ENCODE peak calls at places on chromosomes 6 and 20, in ten cellular contexts. One of them, this sample, is unnamed.

GRCh38 chr20:60680554-60680953 is 571.5 kb upstream of the CDH4 start:
- DNase-seq in GM12891: no peak
- DNase-seq in uterus: no peak
- DNase-seq in suprapubic skin: no peak
- DNase-seq in Peyer's patch: no peak
- DNase-seq in body of pancreas: no peak
- DNase-seq in A549: no peak
- DNase-seq in prostate gland: no peak
- DNase-seq in stomach: no peak
- DNase-seq in endothelial cell of umbilical vein: no peak
- DNase-seq in this sample: peak

GRCh38 chr6:107488875-107489635 is 862 bp upstream of the SOBP start:
- DNase-seq in body of pancreas: peak
- DNase-seq in suprapubic skin: no peak
- DNase-seq in stomach: no peak
- DNase-seq in endothelial cell of umbilical vein: peak
- DNase-seq in Peyer's patch: no peak
- DNase-seq in A549: peak
- DNase-seq in prostate gland: peak
- DNase-seq in uterus: peak
- DNase-seq in GM12891: peak
- DNase-seq in this sample: peak

GRCh38 chr6:119127627-119128026 is 49.2 kb upstream of the FAM184A start:
- DNase-seq in uterus: no peak
- DNase-seq in body of pancreas: no peak
- DNase-seq in A549: no peak
- DNase-seq in GM12891: no peak
- DNase-seq in stomach: no peak
- DNase-seq in endothelial cell of umbilical vein: no peak
- DNase-seq in suprapubic skin: no peak
- DNase-seq in prostate gland: no peak
- DNase-seq in Peyer's patch: no peak
- DNase-seq in this sample: no peak

GRCh38 chr20:39974966-39975501 is 714.0 kb downstream of the MAFB start:
- DNase-seq in suprapubic skin: no peak
- DNase-seq in endothelial cell of umbilical vein: no peak
- DNase-seq in GM12891: no peak
- DNase-seq in A549: no peak
- DNase-seq in prostate gland: no peak
- DNase-seq in body of pancreas: no peak
- DNase-seq in Peyer's patch: no peak
- DNase-seq in stomach: no peak
- DNase-seq in uterus: no peak
- DNase-seq in this sample: no peak

GRCh38 chr6:5840742-5841141 is 166.0 kb downstream of the NRN1 start:
- DNase-seq in GM12891: no peak
- DNase-seq in prostate gland: no peak
- DNase-seq in uterus: no peak
- DNase-seq in stomach: no peak
- DNase-seq in Peyer's patch: no peak
- DNase-seq in A549: no peak
- DNase-seq in body of pancreas: no peak
- DNase-seq in endothelial cell of umbilical vein: no peak
- DNase-seq in suprapubic skin: no peak
- DNase-seq in this sample: no peak

GRCh38 chr20:16898433-16898832 is 150.3 kb downstream of the OTOR start:
- DNase-seq in A549: no peak
- DNase-seq in GM12891: no peak
- DNase-seq in endothelial cell of umbilical vein: no peak
- DNase-seq in stomach: no peak
- DNase-seq in suprapubic skin: no peak
- DNase-seq in body of pancreas: no peak
- DNase-seq in uterus: no peak
- DNase-seq in prostate gland: no peak
- DNase-seq in Peyer's patch: no peak
- DNase-seq in this sample: no peak

GRCh38 chr6:9621276-9621675 is 793.6 kb downstream of the TFAP2A start:
- DNase-seq in A549: no peak
- DNase-seq in prostate gland: no peak
- DNase-seq in uterus: no peak
- DNase-seq in body of pancreas: no peak
- DNase-seq in GM12891: no peak
- DNase-seq in endothelial cell of umbilical vein: no peak
- DNase-seq in stomach: no peak
- DNase-seq in Peyer's patch: no peak
- DNase-seq in suprapubic skin: no peak
- DNase-seq in this sample: no peak

GRCh38 chr20:38114353-38114791 is 50.7 kb downstream of the TGM2 start:
- DNase-seq in A549: peak
- DNase-seq in prostate gland: no peak
- DNase-seq in suprapubic skin: no peak
- DNase-seq in Peyer's patch: peak
- DNase-seq in GM12891: no peak
- DNase-seq in endothelial cell of umbilical vein: no peak
- DNase-seq in uterus: no peak
- DNase-seq in body of pancreas: no peak
- DNase-seq in stomach: no peak
- DNase-seq in this sample: no peak

DNA sequence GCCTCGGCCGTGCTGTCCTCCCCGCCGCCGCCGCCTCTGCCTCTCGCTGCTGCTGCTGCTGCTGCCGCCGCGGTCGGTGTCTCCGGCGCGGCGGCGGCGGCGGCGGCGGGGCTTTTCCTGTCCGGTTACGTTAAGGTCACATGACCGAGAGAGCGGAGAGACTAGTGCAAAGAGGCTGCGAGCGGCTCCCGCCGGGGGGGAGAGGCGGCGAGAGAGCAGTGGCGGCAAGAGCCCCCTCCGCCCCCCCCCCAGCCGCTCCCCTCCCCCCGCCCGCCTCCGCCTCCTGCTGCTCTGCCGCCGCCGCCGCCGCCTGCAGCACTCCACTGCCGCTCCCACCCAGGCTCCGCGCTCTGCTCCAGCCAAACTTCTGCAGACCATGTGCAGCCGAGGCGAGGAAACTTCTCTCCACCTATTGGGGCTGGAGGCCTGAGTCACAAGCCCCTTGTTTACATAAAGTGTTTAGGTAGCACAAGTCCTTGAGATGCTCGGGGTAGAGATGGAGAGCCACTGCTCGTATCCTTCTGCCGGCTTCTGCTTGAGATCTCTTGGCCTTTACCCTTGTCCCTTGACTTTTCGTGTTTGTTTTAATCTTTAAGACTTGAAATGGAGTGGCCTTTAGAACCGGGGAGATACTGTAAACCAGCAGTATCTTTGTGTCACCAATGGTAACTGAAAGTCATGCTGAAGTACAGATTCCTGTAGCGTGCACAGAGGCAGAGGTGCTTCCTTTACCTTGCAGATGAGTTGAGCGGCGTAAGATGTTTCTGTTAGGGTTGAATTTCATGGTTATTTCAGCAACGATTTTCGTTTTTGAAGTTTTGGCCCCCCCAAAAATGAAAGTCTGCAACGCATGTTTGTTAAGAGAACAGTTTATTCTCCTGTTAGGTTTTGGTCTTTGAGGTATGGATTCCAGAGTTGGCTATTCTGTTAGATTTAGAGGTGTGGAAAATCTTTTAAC is at the start of gene ZBTB2:
- DNase-seq in prostate gland: peak
- DNase-seq in stomach: peak
- DNase-seq in suprapubic skin: peak
- DNase-seq in Peyer's patch: peak
- DNase-seq in GM12891: peak
- DNase-seq in A549: peak
- DNase-seq in uterus: peak
- DNase-seq in endothelial cell of umbilical vein: peak
- DNase-seq in body of pancreas: peak
- DNase-seq in this sample: peak
- TF ChIP-seq POLR2A in prostate gland: no peak
- TF ChIP-seq POLR2A in stomach: no peak
- TF ChIP-seq POLR2A in suprapubic skin: no peak
- TF ChIP-seq POLR2A in Peyer's patch: no peak
- TF ChIP-seq POLR2A in GM12891: peak
- TF ChIP-seq POLR2A in A549: peak
- TF ChIP-seq POLR2A in uterus: no peak
- TF ChIP-seq POLR2A in endothelial cell of umbilical vein: no peak
- TF ChIP-seq POLR2A in body of pancreas: peak
- TF ChIP-seq POLR2A in this sample: peak

GRCh38 chr20:18497603-18498002 is 578 bp upstream of the RBBP9 start:
- DNase-seq in GM12891: no peak
- DNase-seq in endothelial cell of umbilical vein: no peak
- DNase-seq in body of pancreas: no peak
- DNase-seq in stomach: no peak
- DNase-seq in A549: no peak
- DNase-seq in suprapubic skin: no peak
- DNase-seq in prostate gland: no peak
- DNase-seq in Peyer's patch: no peak
- DNase-seq in uterus: no peak
- DNase-seq in this sample: no peak

GRCh38 chr20:18496042-18496441 is 983 bp downstream of the RBBP9 start:
- DNase-seq in suprapubic skin: no peak
- DNase-seq in body of pancreas: no peak
- DNase-seq in GM12891: no peak
- DNase-seq in uterus: no peak
- DNase-seq in stomach: no peak
- DNase-seq in endothelial cell of umbilical vein: peak
- DNase-seq in A549: no peak
- DNase-seq in Peyer's patch: no peak
- DNase-seq in prostate gland: no peak
- DNase-seq in this sample: peak

DNA sequence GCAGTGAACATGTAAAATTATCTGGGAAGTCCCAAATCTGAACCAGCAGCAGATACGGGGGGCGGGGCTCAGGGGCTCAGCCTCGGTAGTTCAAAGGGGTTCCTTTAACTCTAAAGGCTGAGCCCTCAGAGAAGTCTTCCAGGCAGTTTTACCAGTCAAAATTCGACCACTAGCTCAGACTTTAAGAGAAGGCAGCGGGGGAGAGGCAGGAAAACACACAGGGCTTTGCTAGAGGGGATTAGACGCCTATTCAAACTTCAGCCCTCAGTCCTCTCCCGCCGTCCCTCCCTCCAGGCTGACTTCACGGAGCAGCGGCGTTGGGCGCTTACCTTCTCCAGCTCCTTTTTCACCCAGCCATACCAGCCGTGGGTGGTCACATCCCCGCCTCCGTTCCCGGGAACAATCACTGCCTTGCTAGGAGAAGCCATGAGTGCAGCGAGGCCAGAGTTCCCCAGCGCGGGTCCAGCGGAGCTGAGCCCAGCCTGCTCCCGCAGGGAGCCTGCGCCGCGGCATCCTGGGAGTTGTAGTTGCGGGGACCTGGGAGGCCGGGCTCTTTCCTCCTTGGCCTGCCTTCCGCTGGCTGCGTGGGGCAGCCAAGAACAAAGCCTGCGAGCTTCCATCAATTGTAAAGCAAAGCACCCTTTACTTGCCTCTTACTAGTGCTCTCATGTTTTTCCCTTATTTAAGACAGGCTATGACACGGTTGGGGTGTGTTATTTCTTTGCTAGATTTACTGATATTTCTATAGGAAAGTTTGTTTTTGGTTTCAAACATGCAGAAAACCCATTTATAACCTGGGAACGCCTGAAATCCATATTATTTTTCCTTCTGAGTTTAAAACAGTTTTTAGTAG is at the start of gene RBBP9:
- DNase-seq in uterus: peak
- DNase-seq in body of pancreas: peak
- DNase-seq in stomach: peak
- DNase-seq in endothelial cell of umbilical vein: peak
- DNase-seq in Peyer's patch: peak
- DNase-seq in A549: peak
- DNase-seq in prostate gland: peak
- DNase-seq in GM12891: peak
- DNase-seq in suprapubic skin: peak
- DNase-seq in this sample: peak
- TF ChIP-seq POLR2A in uterus: no peak
- TF ChIP-seq POLR2A in body of pancreas: peak
- TF ChIP-seq POLR2A in stomach: no peak
- TF ChIP-seq POLR2A in endothelial cell of umbilical vein: peak
- TF ChIP-seq POLR2A in Peyer's patch: no peak
- TF ChIP-seq POLR2A in A549: peak
- TF ChIP-seq POLR2A in prostate gland: peak
- TF ChIP-seq POLR2A in GM12891: peak
- TF ChIP-seq POLR2A in suprapubic skin: no peak
- TF ChIP-seq POLR2A in this sample: peak

GRCh38 chr6:149965191-149966020 is 1.7 kb downstream of the ULBP1 start:
- DNase-seq in GM12891: peak
- DNase-seq in prostate gland: no peak
- DNase-seq in A549: no peak
- DNase-seq in stomach: no peak
- DNase-seq in endothelial cell of umbilical vein: no peak
- DNase-seq in Peyer's patch: no peak
- DNase-seq in suprapubic skin: peak
- DNase-seq in uterus: no peak
- DNase-seq in body of pancreas: no peak
- DNase-seq in this sample: no peak

GRCh38 chr6:149963212-149963461 is 606 bp upstream of the ULBP1 start:
- DNase-seq in endothelial cell of umbilical vein: no peak
- DNase-seq in Peyer's patch: no peak
- DNase-seq in prostate gland: no peak
- DNase-seq in GM12891: no peak
- DNase-seq in A549: peak
- DNase-seq in body of pancreas: peak
- DNase-seq in uterus: no peak
- DNase-seq in stomach: no peak
- DNase-seq in suprapubic skin: peak
- DNase-seq in this sample: no peak

GRCh38 chr6:149962461-149963211 is 1.1 kb upstream of the ULBP1 start:
- DNase-seq in A549: no peak
- DNase-seq in suprapubic skin: peak
- DNase-seq in Peyer's patch: no peak
- DNase-seq in stomach: no peak
- DNase-seq in body of pancreas: no peak
- DNase-seq in endothelial cell of umbilical vein: no peak
- DNase-seq in GM12891: no peak
- DNase-seq in uterus: no peak
- DNase-seq in prostate gland: no peak
- DNase-seq in this sample: no peak

GRCh38 chr6:149964243-149965190 is 774 bp downstream of the ULBP1 start:
- DNase-seq in suprapubic skin: peak
- DNase-seq in endothelial cell of umbilical vein: peak
- DNase-seq in stomach: no peak
- DNase-seq in Peyer's patch: no peak
- DNase-seq in GM12891: peak
- DNase-seq in uterus: no peak
- DNase-seq in body of pancreas: no peak
- DNase-seq in prostate gland: no peak
- DNase-seq in A549: no peak
- DNase-seq in this sample: peak

DNA sequence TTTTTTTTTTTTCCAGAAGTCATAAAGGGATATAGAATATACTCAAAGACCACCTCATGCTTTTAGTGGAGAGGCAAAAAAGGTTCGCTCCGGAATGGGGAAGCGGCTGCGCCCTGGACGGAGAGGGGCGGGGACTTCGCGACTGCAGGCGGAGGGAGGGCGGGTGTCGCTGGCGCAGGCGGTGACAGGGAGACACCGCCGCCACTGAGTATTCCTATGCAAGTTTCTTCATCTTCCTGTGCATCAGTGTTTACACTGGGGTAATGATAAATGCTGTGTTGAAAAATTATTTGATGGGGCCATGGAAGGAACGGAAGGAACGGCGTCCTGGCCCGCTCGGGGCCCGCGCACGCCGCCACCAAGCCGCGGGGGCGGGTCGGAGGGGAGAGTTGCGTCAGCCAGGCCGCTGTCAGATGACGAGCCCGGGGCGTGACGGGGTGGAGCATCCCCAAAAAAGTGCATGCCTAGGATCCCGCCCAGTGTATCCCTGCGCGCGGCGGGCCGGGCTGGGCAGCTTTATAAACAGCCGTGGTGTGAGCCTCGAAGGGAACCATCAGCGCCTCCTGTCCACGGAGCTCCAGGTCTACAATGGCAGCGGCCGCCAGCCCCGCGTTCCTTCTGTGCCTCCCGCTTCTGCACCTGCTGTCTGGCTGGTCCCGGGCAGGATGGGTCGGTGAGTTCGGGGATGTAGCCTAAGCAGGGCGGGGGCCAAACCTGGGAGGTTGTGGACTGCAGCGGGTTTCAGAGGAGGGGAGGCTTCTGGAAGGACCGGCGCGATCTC is at the start of gene ULBP1:
- DNase-seq in endothelial cell of umbilical vein: peak
- DNase-seq in body of pancreas: peak
- DNase-seq in uterus: peak
- DNase-seq in A549: peak
- DNase-seq in GM12891: peak
- DNase-seq in Peyer's patch: peak
- DNase-seq in prostate gland: peak
- DNase-seq in suprapubic skin: peak
- DNase-seq in stomach: peak
- DNase-seq in this sample: peak
- TF ChIP-seq POLR2A in endothelial cell of umbilical vein: no peak
- TF ChIP-seq POLR2A in body of pancreas: no peak
- TF ChIP-seq POLR2A in uterus: no peak
- TF ChIP-seq POLR2A in A549: no peak
- TF ChIP-seq POLR2A in GM12891: no peak
- TF ChIP-seq POLR2A in Peyer's patch: no peak
- TF ChIP-seq POLR2A in prostate gland: no peak
- TF ChIP-seq POLR2A in suprapubic skin: no peak
- TF ChIP-seq POLR2A in stomach: no peak
- TF ChIP-seq POLR2A in this sample: peak

DNA sequence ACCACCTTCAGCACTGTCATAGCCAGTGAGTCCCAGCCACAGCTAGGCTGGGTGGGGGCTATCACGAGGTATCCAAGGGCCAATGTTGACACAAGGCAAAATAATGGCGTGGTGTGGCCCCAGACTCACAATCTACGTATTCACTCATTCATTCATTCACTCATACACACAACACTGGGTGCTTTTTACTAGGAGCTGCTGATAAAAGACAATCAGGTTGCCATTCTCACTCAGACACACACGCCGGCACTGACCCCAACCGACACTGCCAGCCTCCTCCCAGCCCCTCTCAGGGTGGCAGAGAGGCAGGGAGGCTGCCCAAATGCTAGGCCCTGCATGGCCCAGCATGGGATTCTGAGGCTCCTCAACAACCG is 1.5 kb upstream of the C20orf144 start:
- DNase-seq in suprapubic skin: no peak
- DNase-seq in body of pancreas: no peak
- DNase-seq in prostate gland: no peak
- DNase-seq in endothelial cell of umbilical vein: no peak
- DNase-seq in stomach: no peak
- DNase-seq in GM12891: no peak
- DNase-seq in Peyer's patch: no peak
- DNase-seq in A549: no peak
- DNase-seq in uterus: no peak
- DNase-seq in this sample: no peak
- TF ChIP-seq POLR2A in suprapubic skin: no peak
- TF ChIP-seq POLR2A in body of pancreas: no peak
- TF ChIP-seq POLR2A in prostate gland: no peak
- TF ChIP-seq POLR2A in endothelial cell of umbilical vein: no peak
- TF ChIP-seq POLR2A in stomach: no peak
- TF ChIP-seq POLR2A in GM12891: no peak
- TF ChIP-seq POLR2A in Peyer's patch: no peak
- TF ChIP-seq POLR2A in A549: no peak
- TF ChIP-seq POLR2A in uterus: no peak
- TF ChIP-seq POLR2A in this sample: no peak